ENCODE peak calls at places on chromosomes 13 and 19, in four cellular contexts. One of them, this sample, is unnamed.

GRCh38 chr13:109715902-109716301 is 70.5 kb downstream of the IRS2 start:
- DNase-seq in IMR-90: peak; percentile 5
- DNase-seq in AG10803: peak; percentile 55
- DNase-seq in CD4-positive, alpha-beta T cell: no peak
- DNase-seq in this sample: no peak

GRCh38 chr13:110126391-110126961 is 180.5 kb downstream of the COL4A1 start:
- DNase-seq in IMR-90: peak; percentile 98
- DNase-seq in AG10803: peak; percentile 96
- DNase-seq in CD4-positive, alpha-beta T cell: no peak
- DNase-seq in this sample: no peak

GRCh38 chr19:6773323-6773931 is 919 bp downstream of the VAV1 start:
- DNase-seq in IMR-90: no peak
- DNase-seq in AG10803: no peak
- DNase-seq in CD4-positive, alpha-beta T cell: peak; percentile 29
- DNase-seq in this sample: peak; percentile 69

GRCh38 chr19:50663280-50663790 is 14.1 kb downstream of the C19orf81 start:
- DNase-seq in IMR-90: no peak
- DNase-seq in AG10803: no peak
- DNase-seq in CD4-positive, alpha-beta T cell: no peak
- DNase-seq in this sample: no peak

GRCh38 chr13:24680258-24680920 is at the start of gene ATP12A:
- DNase-seq in IMR-90: no peak
- DNase-seq in AG10803: no peak
- DNase-seq in CD4-positive, alpha-beta T cell: peak; percentile 9
- DNase-seq in this sample: peak; percentile 40

GRCh38 chr19:13599681-13600080 is 93.4 kb upstream of the CACNA1A start:
- DNase-seq in IMR-90: no peak
- DNase-seq in AG10803: no peak
- DNase-seq in CD4-positive, alpha-beta T cell: no peak
- DNase-seq in this sample: no peak

GRCh38 chr13:77312311-77312710 is 14.6 kb downstream of the MYCBP2 start:
- DNase-seq in IMR-90: no peak
- DNase-seq in AG10803: no peak
- DNase-seq in CD4-positive, alpha-beta T cell: no peak
- DNase-seq in this sample: no peak

GRCh38 chr19:51808333-51808986 is 13.5 kb downstream of the FPR3 start:
- DNase-seq in IMR-90: no peak
- DNase-seq in AG10803: peak; percentile 74
- DNase-seq in CD4-positive, alpha-beta T cell: no peak
- DNase-seq in this sample: no peak

GRCh38 chr13:20702945-20703784 is at the start of gene IL17D:
- DNase-seq in IMR-90: no peak
- DNase-seq in AG10803: no peak
- DNase-seq in CD4-positive, alpha-beta T cell: peak; percentile 24
- DNase-seq in this sample: peak; percentile 63
- TF ChIP-seq CTCF in IMR-90: no peak
- TF ChIP-seq CTCF in AG10803: no peak
- TF ChIP-seq CTCF in CD4-positive, alpha-beta T cell: no peak
- TF ChIP-seq CTCF in this sample: no peak

GRCh38 chr13:37138169-37138568 is 32.7 kb upstream of the CSNK1A1L start:
- DNase-seq in IMR-90: no peak
- DNase-seq in AG10803: peak; percentile 27
- DNase-seq in CD4-positive, alpha-beta T cell: no peak
- DNase-seq in this sample: no peak
- TF ChIP-seq CTCF in IMR-90: no peak
- TF ChIP-seq CTCF in AG10803: peak; percentile 38
- TF ChIP-seq CTCF in CD4-positive, alpha-beta T cell: no peak
- TF ChIP-seq CTCF in this sample: no peak

GRCh38 chr13:99200433-99201167 is at the start of gene UBAC2:
- DNase-seq in IMR-90: peak; percentile 91
- DNase-seq in AG10803: peak; percentile 88
- DNase-seq in CD4-positive, alpha-beta T cell: peak; percentile 94
- DNase-seq in this sample: peak; percentile 99
- TF ChIP-seq CTCF in IMR-90: no peak
- TF ChIP-seq CTCF in AG10803: no peak
- TF ChIP-seq CTCF in CD4-positive, alpha-beta T cell: no peak
- TF ChIP-seq CTCF in this sample: peak; percentile 6

GRCh38 chr19:18406749-18407148 is 9.3 kb upstream of the LRRC25 start:
- DNase-seq in IMR-90: no peak
- DNase-seq in AG10803: no peak
- DNase-seq in CD4-positive, alpha-beta T cell: no peak
- DNase-seq in this sample: no peak

GRCh38 chr19:18412610-18413239 is 6.5 kb upstream of the SSBP4 start:
- DNase-seq in IMR-90: no peak
- DNase-seq in AG10803: no peak
- DNase-seq in CD4-positive, alpha-beta T cell: no peak
- DNase-seq in this sample: no peak

DNA sequence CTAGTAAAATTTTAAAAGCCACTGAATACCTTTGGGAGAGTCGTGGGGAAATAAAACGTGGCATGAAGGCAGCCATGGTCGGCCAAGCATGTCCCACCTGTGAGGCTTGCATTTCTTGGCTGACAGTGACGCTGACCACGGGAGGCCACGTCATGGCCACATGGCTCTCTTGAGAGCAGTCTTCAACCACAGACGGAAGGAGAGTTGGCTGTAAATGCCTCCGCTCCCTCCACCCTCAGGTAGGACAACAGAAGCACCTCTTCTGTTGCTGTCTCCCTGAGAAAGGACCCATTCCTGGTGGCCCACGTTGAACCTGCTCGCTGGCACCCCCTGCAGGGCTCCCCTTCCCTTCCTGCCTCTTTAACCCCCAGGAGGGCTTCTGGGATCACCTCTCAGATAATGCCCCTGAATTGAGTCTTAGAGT is 10.6 kb upstream of the LRRC25 start:
- DNase-seq in IMR-90: no peak
- DNase-seq in AG10803: no peak
- DNase-seq in CD4-positive, alpha-beta T cell: no peak
- DNase-seq in this sample: peak; percentile 82
- TF ChIP-seq CTCF in IMR-90: peak; percentile 33
- TF ChIP-seq CTCF in AG10803: peak; percentile 52
- TF ChIP-seq CTCF in CD4-positive, alpha-beta T cell: peak; percentile 26
- TF ChIP-seq CTCF in this sample: peak; percentile 52

DNA sequence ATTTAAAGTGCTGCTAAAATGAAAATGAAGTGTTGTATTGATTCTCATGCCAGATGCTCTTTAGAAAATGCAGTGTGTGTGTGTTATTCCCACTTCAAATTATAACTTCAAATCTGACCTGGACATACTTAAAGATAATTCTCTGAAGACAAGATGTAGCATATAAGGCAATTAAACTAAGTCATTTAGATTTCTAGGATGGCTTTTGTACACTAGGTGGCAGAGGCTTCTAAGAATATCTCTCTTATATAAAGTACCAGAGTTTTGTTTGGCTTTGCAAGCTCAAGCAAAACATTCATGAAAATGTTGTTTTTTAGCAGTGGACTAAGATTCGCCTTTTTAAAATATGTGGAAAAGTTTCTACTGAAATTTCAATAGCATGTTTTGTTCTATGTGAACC is 407.2 kb downstream of the GPC5 start:
- DNase-seq in IMR-90: no peak
- DNase-seq in AG10803: no peak
- DNase-seq in CD4-positive, alpha-beta T cell: no peak
- DNase-seq in this sample: no peak
- TF ChIP-seq CTCF in IMR-90: no peak
- TF ChIP-seq CTCF in AG10803: no peak
- TF ChIP-seq CTCF in CD4-positive, alpha-beta T cell: no peak
- TF ChIP-seq CTCF in this sample: no peak

GRCh38 chr13:65660696-65661095 is 1569.4 kb downstream of the PCDH9 start:
- DNase-seq in IMR-90: peak; percentile 22
- DNase-seq in AG10803: no peak
- DNase-seq in CD4-positive, alpha-beta T cell: no peak
- DNase-seq in this sample: no peak

GRCh38 chr13:65653548-65654078 is 1576.5 kb downstream of the PCDH9 start:
- DNase-seq in IMR-90: no peak
- DNase-seq in AG10803: no peak
- DNase-seq in CD4-positive, alpha-beta T cell: no peak
- DNase-seq in this sample: no peak

DNA sequence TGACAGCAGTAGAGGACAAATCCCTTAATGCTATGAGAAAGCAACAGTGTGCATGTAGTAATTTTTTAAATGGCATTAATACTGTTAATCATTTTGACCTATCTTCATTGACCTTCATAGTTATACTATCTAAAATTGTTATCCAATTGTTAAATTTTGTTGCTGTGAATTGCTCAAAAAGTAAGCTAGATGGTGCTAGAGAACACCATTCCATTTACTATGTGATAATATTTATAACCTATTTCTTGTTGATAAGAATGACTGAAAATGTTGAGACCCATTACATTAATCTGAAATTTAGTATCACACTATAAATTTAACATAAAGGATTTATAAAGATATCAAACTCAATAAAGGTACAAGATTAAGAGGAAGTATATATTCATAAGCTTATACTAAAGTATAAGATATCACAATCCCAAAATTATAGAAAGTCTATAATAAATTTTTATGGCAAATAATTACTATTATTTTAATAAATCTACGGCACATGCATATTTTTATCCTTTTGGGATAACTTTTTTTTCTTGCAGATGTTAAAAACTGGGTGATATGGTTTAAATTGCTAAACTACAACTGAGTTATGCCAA is 1573.3 kb downstream of the PCDH9 start:
- DNase-seq in IMR-90: peak; percentile 30
- DNase-seq in AG10803: peak; percentile 8
- DNase-seq in CD4-positive, alpha-beta T cell: no peak
- DNase-seq in this sample: no peak
- TF ChIP-seq CTCF in IMR-90: peak; percentile 76
- TF ChIP-seq CTCF in AG10803: peak; percentile 69
- TF ChIP-seq CTCF in CD4-positive, alpha-beta T cell: no peak
- TF ChIP-seq CTCF in this sample: peak; percentile 35

GRCh38 chr19:17834350-17835181 is 13.2 kb downstream of the JAK3 start:
- DNase-seq in IMR-90: no peak
- DNase-seq in AG10803: no peak
- DNase-seq in CD4-positive, alpha-beta T cell: no peak
- DNase-seq in this sample: no peak
- TF ChIP-seq CTCF in IMR-90: peak; percentile 11
- TF ChIP-seq CTCF in AG10803: no peak
- TF ChIP-seq CTCF in CD4-positive, alpha-beta T cell: no peak
- TF ChIP-seq CTCF in this sample: no peak

GRCh38 chr19:29260477-29261317 is 47.7 kb upstream of the UQCRFS1 start:
- DNase-seq in IMR-90: peak; percentile 4
- DNase-seq in AG10803: peak; percentile 22
- DNase-seq in CD4-positive, alpha-beta T cell: no peak
- DNase-seq in this sample: peak; percentile 28
- TF ChIP-seq CTCF in IMR-90: peak; percentile 33
- TF ChIP-seq CTCF in AG10803: peak; percentile 37
- TF ChIP-seq CTCF in CD4-positive, alpha-beta T cell: no peak
- TF ChIP-seq CTCF in this sample: peak; percentile 54

GRCh38 chr19:17540174-17540573 is 15.3 kb upstream of the COLGALT1 start:
- DNase-seq in IMR-90: no peak
- DNase-seq in AG10803: no peak
- DNase-seq in CD4-positive, alpha-beta T cell: no peak
- DNase-seq in this sample: no peak

GRCh38 chr19:17538684-17539287 is 16.7 kb upstream of the COLGALT1 start:
- DNase-seq in IMR-90: no peak
- DNase-seq in AG10803: no peak
- DNase-seq in CD4-positive, alpha-beta T cell: no peak
- DNase-seq in this sample: peak; percentile 44

GRCh38 chr19:17542042-17542441 is 13.4 kb upstream of the COLGALT1 start:
- DNase-seq in IMR-90: no peak
- DNase-seq in AG10803: no peak
- DNase-seq in CD4-positive, alpha-beta T cell: no peak
- DNase-seq in this sample: no peak

GRCh38 chr19:17541184-17541759 is 14.2 kb upstream of the COLGALT1 start:
- DNase-seq in IMR-90: no peak
- DNase-seq in AG10803: no peak
- DNase-seq in CD4-positive, alpha-beta T cell: no peak
- DNase-seq in this sample: no peak

DNA sequence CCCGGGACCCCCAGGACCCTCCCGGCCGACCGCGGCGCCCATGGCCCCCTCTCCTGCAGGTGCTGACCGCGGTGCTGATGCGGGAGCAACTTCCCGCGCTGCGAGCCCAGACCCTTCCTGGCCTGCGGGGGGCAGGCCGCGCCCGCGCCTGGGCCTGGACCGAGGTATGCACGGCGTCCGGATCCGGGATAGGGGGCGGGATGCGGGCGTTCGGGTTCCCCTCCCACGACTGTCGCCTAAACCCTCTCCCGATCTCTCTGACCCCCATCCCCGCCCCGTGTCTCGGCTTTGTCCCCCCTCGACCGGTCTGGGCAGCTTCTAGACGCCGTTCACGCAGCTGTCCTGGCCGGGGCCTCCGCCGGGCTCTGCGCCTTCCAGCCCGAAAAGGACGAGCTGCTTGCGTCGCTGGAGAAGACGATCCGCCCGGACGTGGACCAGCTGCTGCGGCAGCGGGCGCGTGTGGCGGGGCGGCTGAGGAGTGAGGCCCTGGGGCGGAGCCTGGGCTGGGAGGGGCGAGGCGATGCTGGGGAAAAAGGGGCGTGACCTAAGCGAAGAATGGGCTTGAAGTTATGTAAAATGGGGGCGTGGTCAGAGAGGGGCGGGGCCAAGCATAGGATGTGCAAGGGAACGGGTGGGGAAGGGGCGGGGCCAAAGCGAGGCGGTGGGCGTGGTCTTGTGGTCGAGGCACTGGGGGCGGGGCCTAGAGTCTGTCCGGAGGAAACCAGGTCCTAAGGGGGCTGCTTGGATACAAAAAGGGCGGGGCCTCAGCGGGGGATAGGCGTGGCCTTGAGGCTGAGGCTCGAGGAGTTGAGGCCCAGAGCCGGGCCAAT is 15.9 kb upstream of the COLGALT1 start:
- DNase-seq in IMR-90: peak; percentile 92
- DNase-seq in AG10803: peak; percentile 92
- DNase-seq in CD4-positive, alpha-beta T cell: peak; percentile 91
- DNase-seq in this sample: peak; percentile 95
- TF ChIP-seq CTCF in IMR-90: peak; percentile 49
- TF ChIP-seq CTCF in AG10803: peak; percentile 24
- TF ChIP-seq CTCF in CD4-positive, alpha-beta T cell: peak; percentile 4
- TF ChIP-seq CTCF in this sample: peak; percentile 18

GRCh38 chr19:18233224-18233825 is 7.1 kb upstream of the PDE4C start:
- DNase-seq in IMR-90: peak; percentile 39
- DNase-seq in AG10803: no peak
- DNase-seq in CD4-positive, alpha-beta T cell: peak; percentile 38
- DNase-seq in this sample: peak; percentile 78
- TF ChIP-seq CTCF in IMR-90: no peak
- TF ChIP-seq CTCF in AG10803: no peak
- TF ChIP-seq CTCF in CD4-positive, alpha-beta T cell: no peak
- TF ChIP-seq CTCF in this sample: no peak